ENCODE peak calls at places on chromosomes 5 and 9, in eight cellular contexts. One of them, this sample, is unnamed.

GRCh38 chr9:7033611-7034010 is 275.8 kb downstream of the KDM4C start:
- DNase-seq in BJ: no peak
- DNase-seq in fibroblast of lung: no peak
- DNase-seq in MM.1S: no peak
- DNase-seq in adrenal gland: peak
- DNase-seq in ovary: no peak
- DNase-seq in fibroblast of the aortic adventitia: no peak
- DNase-seq in HFF-Myc: no peak
- DNase-seq in this sample: no peak

GRCh38 chr9:1837453-1838084 is 177.6 kb upstream of the SMARCA2 start:
- DNase-seq in MM.1S: peak
- DNase-seq in fibroblast of lung: no peak
- DNase-seq in fibroblast of the aortic adventitia: peak
- DNase-seq in ovary: no peak
- DNase-seq in BJ: no peak
- DNase-seq in adrenal gland: peak
- DNase-seq in HFF-Myc: peak
- DNase-seq in this sample: no peak

GRCh38 chr5:102753889-102754498 is 1.1 kb upstream of the PAM start:
- DNase-seq in ovary: peak
- DNase-seq in fibroblast of lung: no peak
- DNase-seq in fibroblast of the aortic adventitia: no peak
- DNase-seq in adrenal gland: peak
- DNase-seq in MM.1S: no peak
- DNase-seq in BJ: no peak
- DNase-seq in HFF-Myc: no peak
- DNase-seq in this sample: no peak

GRCh38 chr5:125890387-125890955 is 532.7 kb upstream of the GRAMD2B start:
- DNase-seq in MM.1S: no peak
- DNase-seq in fibroblast of the aortic adventitia: peak
- DNase-seq in adrenal gland: no peak
- DNase-seq in ovary: no peak
- DNase-seq in fibroblast of lung: peak
- DNase-seq in BJ: no peak
- DNase-seq in HFF-Myc: no peak
- DNase-seq in this sample: no peak

GRCh38 chr9:29691758-29692407 is 2118.6 kb upstream of the C9orf72 start:
- DNase-seq in fibroblast of lung: peak
- DNase-seq in fibroblast of the aortic adventitia: peak
- DNase-seq in adrenal gland: no peak
- DNase-seq in ovary: no peak
- DNase-seq in BJ: no peak
- DNase-seq in MM.1S: peak
- DNase-seq in HFF-Myc: no peak
- DNase-seq in this sample: no peak

GRCh38 chr5:133664422-133664821 is 52.1 kb upstream of the FSTL4 start:
- DNase-seq in BJ: peak
- DNase-seq in HFF-Myc: no peak
- DNase-seq in ovary: no peak
- DNase-seq in fibroblast of lung: peak
- DNase-seq in adrenal gland: no peak
- DNase-seq in MM.1S: no peak
- DNase-seq in fibroblast of the aortic adventitia: no peak
- DNase-seq in this sample: no peak

GRCh38 chr5:151123897-151124751 is 33.5 kb downstream of the ANXA6 start:
- DNase-seq in HFF-Myc: no peak
- DNase-seq in fibroblast of lung: peak
- DNase-seq in BJ: no peak
- DNase-seq in ovary: no peak
- DNase-seq in MM.1S: no peak
- DNase-seq in adrenal gland: peak
- DNase-seq in fibroblast of the aortic adventitia: no peak
- DNase-seq in this sample: no peak

GRCh38 chr9:14320272-14321245 is 6.6 kb upstream of the NFIB start:
- DNase-seq in fibroblast of the aortic adventitia: peak
- DNase-seq in adrenal gland: no peak
- DNase-seq in MM.1S: peak
- DNase-seq in fibroblast of lung: peak
- DNase-seq in HFF-Myc: peak
- DNase-seq in ovary: no peak
- DNase-seq in BJ: peak
- DNase-seq in this sample: peak

GRCh38 chr9:98375138-98375726 is 119.8 kb upstream of the TBC1D2 start:
- DNase-seq in adrenal gland: no peak
- DNase-seq in ovary: no peak
- DNase-seq in HFF-Myc: no peak
- DNase-seq in fibroblast of lung: peak
- DNase-seq in MM.1S: no peak
- DNase-seq in fibroblast of the aortic adventitia: peak
- DNase-seq in BJ: peak
- DNase-seq in this sample: peak

GRCh38 chr9:7976167-7976755 is 176.7 kb upstream of the DMAC1 start:
- DNase-seq in MM.1S: peak
- DNase-seq in fibroblast of the aortic adventitia: no peak
- DNase-seq in fibroblast of lung: peak
- DNase-seq in ovary: no peak
- DNase-seq in BJ: no peak
- DNase-seq in HFF-Myc: no peak
- DNase-seq in adrenal gland: no peak
- DNase-seq in this sample: no peak

GRCh38 chr5:165031361-165031760 is 1525.9 kb downstream of the MAT2B start:
- DNase-seq in BJ: no peak
- DNase-seq in fibroblast of the aortic adventitia: no peak
- DNase-seq in fibroblast of lung: no peak
- DNase-seq in adrenal gland: no peak
- DNase-seq in HFF-Myc: no peak
- DNase-seq in ovary: no peak
- DNase-seq in MM.1S: no peak
- DNase-seq in this sample: no peak

GRCh38 chr5:165026971-165027370 is 1521.6 kb downstream of the MAT2B start:
- DNase-seq in HFF-Myc: no peak
- DNase-seq in fibroblast of lung: no peak
- DNase-seq in MM.1S: no peak
- DNase-seq in ovary: no peak
- DNase-seq in fibroblast of the aortic adventitia: no peak
- DNase-seq in adrenal gland: no peak
- DNase-seq in BJ: no peak
- DNase-seq in this sample: no peak

GRCh38 chr5:165029471-165029870 is 1524.1 kb downstream of the MAT2B start:
- DNase-seq in HFF-Myc: no peak
- DNase-seq in adrenal gland: peak
- DNase-seq in fibroblast of lung: peak
- DNase-seq in BJ: no peak
- DNase-seq in fibroblast of the aortic adventitia: no peak
- DNase-seq in MM.1S: peak
- DNase-seq in ovary: no peak
- DNase-seq in this sample: no peak
- TF ChIP-seq CTCF in HFF-Myc: no peak
- TF ChIP-seq CTCF in adrenal gland: no peak
- TF ChIP-seq CTCF in fibroblast of lung: no peak
- TF ChIP-seq CTCF in BJ: no peak
- TF ChIP-seq CTCF in fibroblast of the aortic adventitia: no peak
- TF ChIP-seq CTCF in MM.1S: peak
- TF ChIP-seq CTCF in ovary: no peak
- TF ChIP-seq CTCF in this sample: peak

DNA sequence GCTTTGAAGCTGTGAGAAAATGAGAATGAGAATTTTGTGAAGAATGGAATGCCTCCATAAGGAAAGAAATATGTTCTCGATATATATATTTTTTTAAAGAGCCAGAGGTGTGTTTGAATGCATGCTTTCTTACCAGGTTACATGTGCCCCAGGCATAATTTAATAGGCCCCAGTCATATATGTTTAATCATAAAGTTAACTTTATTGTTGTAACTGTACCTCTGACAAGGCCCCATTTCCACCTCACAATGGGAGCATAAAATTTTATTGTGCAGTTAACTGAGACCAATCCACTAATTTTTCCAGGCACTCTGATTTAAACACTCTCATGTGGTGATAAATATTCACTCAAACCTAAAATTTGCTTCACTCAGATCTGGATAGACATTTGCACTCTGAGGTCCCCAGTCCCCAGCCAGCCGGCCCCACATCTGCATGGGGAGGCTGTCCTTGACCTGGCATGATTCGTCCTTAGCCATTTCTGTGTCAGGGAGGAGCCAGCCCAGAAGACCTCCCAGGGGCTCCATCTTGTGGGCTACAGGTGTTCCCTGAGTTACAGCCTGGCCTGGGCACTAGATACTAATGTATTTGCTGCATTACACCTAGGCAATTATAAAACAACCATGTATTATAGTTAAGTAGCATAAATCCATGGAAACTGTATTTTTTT is 245.8 kb downstream of the MTRR start:
- DNase-seq in ovary: no peak
- DNase-seq in fibroblast of lung: no peak
- DNase-seq in MM.1S: no peak
- DNase-seq in fibroblast of the aortic adventitia: no peak
- DNase-seq in HFF-Myc: no peak
- DNase-seq in BJ: no peak
- DNase-seq in adrenal gland: no peak
- DNase-seq in this sample: no peak
- TF ChIP-seq CTCF in ovary: no peak
- TF ChIP-seq CTCF in fibroblast of lung: no peak
- TF ChIP-seq CTCF in MM.1S: no peak
- TF ChIP-seq CTCF in fibroblast of the aortic adventitia: no peak
- TF ChIP-seq CTCF in HFF-Myc: no peak
- TF ChIP-seq CTCF in BJ: no peak
- TF ChIP-seq CTCF in adrenal gland: no peak
- TF ChIP-seq CTCF in this sample: no peak

GRCh38 chr9:82101475-82101874 is 112.9 kb downstream of the SPATA31D1 start:
- DNase-seq in MM.1S: peak
- DNase-seq in BJ: no peak
- DNase-seq in ovary: no peak
- DNase-seq in adrenal gland: no peak
- DNase-seq in fibroblast of the aortic adventitia: no peak
- DNase-seq in HFF-Myc: no peak
- DNase-seq in fibroblast of lung: no peak
- DNase-seq in this sample: no peak
- TF ChIP-seq CTCF in MM.1S: peak
- TF ChIP-seq CTCF in BJ: peak
- TF ChIP-seq CTCF in ovary: no peak
- TF ChIP-seq CTCF in adrenal gland: no peak
- TF ChIP-seq CTCF in fibroblast of the aortic adventitia: no peak
- TF ChIP-seq CTCF in HFF-Myc: peak
- TF ChIP-seq CTCF in fibroblast of lung: no peak
- TF ChIP-seq CTCF in this sample: peak

DNA sequence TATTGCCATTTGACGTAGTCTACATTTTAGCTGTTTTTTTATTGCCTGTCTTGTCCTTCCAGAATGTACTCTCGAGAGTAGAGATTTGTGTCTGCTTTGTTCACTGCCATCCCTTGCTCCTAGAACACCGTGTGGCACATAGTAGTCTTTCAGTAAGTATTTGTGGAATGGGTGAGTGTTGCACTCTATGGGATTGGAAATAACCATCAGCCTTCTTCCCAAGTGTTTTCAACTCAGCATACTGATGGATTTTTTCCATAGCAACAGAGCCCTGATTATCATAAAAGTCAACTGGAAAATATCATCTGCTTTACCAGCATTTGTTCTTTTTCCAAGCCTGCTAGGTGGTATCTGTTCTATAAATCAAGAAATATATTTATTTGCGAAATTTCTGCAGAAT is 462.5 kb downstream of the ENC1 start:
- DNase-seq in BJ: no peak
- DNase-seq in fibroblast of the aortic adventitia: no peak
- DNase-seq in MM.1S: no peak
- DNase-seq in fibroblast of lung: no peak
- DNase-seq in HFF-Myc: no peak
- DNase-seq in ovary: no peak
- DNase-seq in adrenal gland: no peak
- DNase-seq in this sample: no peak
- TF ChIP-seq CTCF in BJ: no peak
- TF ChIP-seq CTCF in fibroblast of the aortic adventitia: no peak
- TF ChIP-seq CTCF in MM.1S: no peak
- TF ChIP-seq CTCF in fibroblast of lung: no peak
- TF ChIP-seq CTCF in HFF-Myc: no peak
- TF ChIP-seq CTCF in ovary: no peak
- TF ChIP-seq CTCF in adrenal gland: no peak
- TF ChIP-seq CTCF in this sample: no peak

DNA sequence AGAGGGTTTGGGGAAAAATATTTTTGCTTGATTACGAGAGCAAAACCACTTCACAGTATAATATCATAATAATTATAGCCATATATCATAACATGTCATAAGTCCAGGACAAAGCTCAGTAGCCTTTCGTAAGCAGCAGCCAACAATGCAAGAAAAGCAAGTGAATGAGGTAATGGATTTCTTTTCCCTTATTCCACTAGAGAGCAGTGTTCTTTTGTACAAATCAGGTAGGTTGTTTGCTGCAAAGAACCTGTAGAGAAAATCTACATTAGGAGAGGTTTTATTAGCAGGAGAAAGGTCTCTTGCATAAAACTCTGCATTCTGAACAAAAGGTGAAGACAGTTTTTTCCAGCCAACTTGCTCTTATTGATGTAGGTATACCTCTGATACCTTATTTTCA is 1033.4 kb downstream of the TLE4 start:
- DNase-seq in BJ: no peak
- DNase-seq in fibroblast of lung: peak
- DNase-seq in MM.1S: no peak
- DNase-seq in ovary: no peak
- DNase-seq in fibroblast of the aortic adventitia: peak
- DNase-seq in adrenal gland: no peak
- DNase-seq in HFF-Myc: no peak
- DNase-seq in this sample: peak
- TF ChIP-seq CTCF in BJ: no peak
- TF ChIP-seq CTCF in fibroblast of lung: peak
- TF ChIP-seq CTCF in MM.1S: no peak
- TF ChIP-seq CTCF in ovary: peak
- TF ChIP-seq CTCF in fibroblast of the aortic adventitia: peak
- TF ChIP-seq CTCF in adrenal gland: peak
- TF ChIP-seq CTCF in HFF-Myc: peak
- TF ChIP-seq CTCF in this sample: peak

GRCh38 chr5:36079200-36079761 is 12.6 kb upstream of the UGT3A2 start:
- DNase-seq in HFF-Myc: no peak
- DNase-seq in fibroblast of lung: peak
- DNase-seq in fibroblast of the aortic adventitia: peak
- DNase-seq in ovary: no peak
- DNase-seq in BJ: no peak
- DNase-seq in MM.1S: peak
- DNase-seq in adrenal gland: no peak
- DNase-seq in this sample: peak

GRCh38 chr5:36068751-36069281 is 2.1 kb upstream of the UGT3A2 start:
- DNase-seq in MM.1S: no peak
- DNase-seq in ovary: no peak
- DNase-seq in BJ: no peak
- DNase-seq in fibroblast of lung: no peak
- DNase-seq in HFF-Myc: no peak
- DNase-seq in adrenal gland: no peak
- DNase-seq in fibroblast of the aortic adventitia: no peak
- DNase-seq in this sample: no peak

GRCh38 chr5:36078430-36078829 is 11.7 kb upstream of the UGT3A2 start:
- DNase-seq in adrenal gland: no peak
- DNase-seq in HFF-Myc: no peak
- DNase-seq in BJ: no peak
- DNase-seq in MM.1S: no peak
- DNase-seq in fibroblast of lung: no peak
- DNase-seq in fibroblast of the aortic adventitia: no peak
- DNase-seq in ovary: no peak
- DNase-seq in this sample: no peak

GRCh38 chr5:36070687-36071571 is 4.2 kb upstream of the UGT3A2 start:
- DNase-seq in MM.1S: peak
- DNase-seq in adrenal gland: peak
- DNase-seq in fibroblast of lung: no peak
- DNase-seq in fibroblast of the aortic adventitia: peak
- DNase-seq in BJ: no peak
- DNase-seq in HFF-Myc: no peak
- DNase-seq in ovary: peak
- DNase-seq in this sample: no peak

GRCh38 chr5:36073595-36074216 is 7.0 kb upstream of the UGT3A2 start:
- DNase-seq in HFF-Myc: no peak
- DNase-seq in adrenal gland: no peak
- DNase-seq in fibroblast of lung: no peak
- DNase-seq in MM.1S: peak
- DNase-seq in fibroblast of the aortic adventitia: peak
- DNase-seq in ovary: no peak
- DNase-seq in BJ: no peak
- DNase-seq in this sample: no peak
- TF ChIP-seq CTCF in HFF-Myc: peak
- TF ChIP-seq CTCF in adrenal gland: no peak
- TF ChIP-seq CTCF in fibroblast of lung: no peak
- TF ChIP-seq CTCF in MM.1S: peak
- TF ChIP-seq CTCF in fibroblast of the aortic adventitia: no peak
- TF ChIP-seq CTCF in ovary: no peak
- TF ChIP-seq CTCF in BJ: peak
- TF ChIP-seq CTCF in this sample: peak

This sample was measured in AG04450.